ENCODE peak calls at places on chromosomes 5 and 9, in five cellular contexts. One of them, this sample, is unnamed.

GRCh38 chr5:154520861-154521453 is 42.9 kb upstream of the HAND1 start:
- DNase-seq in fibroblast of lung: peak; percentile 9
- DNase-seq in ovary: no peak
- DNase-seq in mammary epithelial cell: no peak
- DNase-seq in transverse colon: peak; percentile 24
- DNase-seq in this sample: no peak

GRCh38 chr5:141915881-141916336 is 7.8 kb upstream of the DELE1 start:
- DNase-seq in fibroblast of lung: no peak
- DNase-seq in ovary: no peak
- DNase-seq in mammary epithelial cell: no peak
- DNase-seq in transverse colon: peak; percentile 27
- DNase-seq in this sample: no peak

GRCh38 chr5:157459715-157460599 is at the start of gene NIPAL4:
- DNase-seq in fibroblast of lung: no peak
- DNase-seq in ovary: no peak
- DNase-seq in mammary epithelial cell: peak; percentile 14
- DNase-seq in transverse colon: peak; percentile 24
- DNase-seq in this sample: no peak

GRCh38 chr9:86069206-86069869 is 30.0 kb downstream of the GOLM1 start:
- DNase-seq in fibroblast of lung: no peak
- DNase-seq in ovary: no peak
- DNase-seq in mammary epithelial cell: no peak
- DNase-seq in transverse colon: no peak
- DNase-seq in this sample: no peak

GRCh38 chr9:32045513-32045912 is 338.9 kb upstream of the ACO1 start:
- DNase-seq in fibroblast of lung: no peak
- DNase-seq in ovary: no peak
- DNase-seq in mammary epithelial cell: no peak
- DNase-seq in transverse colon: no peak
- DNase-seq in this sample: no peak

GRCh38 chr5:73188764-73189521 is 15.9 kb downstream of the TMEM174 start:
- DNase-seq in fibroblast of lung: peak; percentile 19
- DNase-seq in ovary: no peak
- DNase-seq in mammary epithelial cell: no peak
- DNase-seq in transverse colon: no peak
- DNase-seq in this sample: no peak

GRCh38 chr5:101977729-101978345 is 318.2 kb downstream of the SLCO4C1 start:
- DNase-seq in fibroblast of lung: peak; percentile 56
- DNase-seq in ovary: no peak
- DNase-seq in mammary epithelial cell: peak; percentile 11
- DNase-seq in transverse colon: no peak
- DNase-seq in this sample: no peak

GRCh38 chr9:99104459-99105151 is at the start of gene TGFBR1:
- DNase-seq in fibroblast of lung: peak; percentile 86
- DNase-seq in ovary: peak; percentile 92
- DNase-seq in mammary epithelial cell: peak; percentile 89
- DNase-seq in transverse colon: peak; percentile 94
- DNase-seq in this sample: peak; percentile 86

GRCh38 chr5:96868603-96869371 is 7.5 kb upstream of the ERAP2 start:
- DNase-seq in fibroblast of lung: peak; percentile 86
- DNase-seq in ovary: no peak
- DNase-seq in mammary epithelial cell: peak; percentile 57
- DNase-seq in transverse colon: no peak
- DNase-seq in this sample: peak; percentile 46

GRCh38 chr5:95669985-95670384 is 12.8 kb downstream of the SPATA9 start:
- DNase-seq in fibroblast of lung: no peak
- DNase-seq in ovary: no peak
- DNase-seq in mammary epithelial cell: no peak
- DNase-seq in transverse colon: no peak
- DNase-seq in this sample: no peak

GRCh38 chr9:9730174-9730573 is 882.6 kb downstream of the PTPRD start:
- DNase-seq in fibroblast of lung: no peak
- DNase-seq in ovary: no peak
- DNase-seq in mammary epithelial cell: no peak
- DNase-seq in transverse colon: no peak
- DNase-seq in this sample: no peak

GRCh38 chr9:106403081-106403480 is 459.9 kb upstream of the ZNF462 start:
- DNase-seq in fibroblast of lung: no peak
- DNase-seq in ovary: no peak
- DNase-seq in mammary epithelial cell: peak; percentile 83
- DNase-seq in transverse colon: no peak
- DNase-seq in this sample: no peak

GRCh38 chr9:97386733-97387503 is 25.0 kb upstream of the TDRD7 start:
- DNase-seq in fibroblast of lung: peak; percentile 63
- DNase-seq in ovary: peak; percentile 51
- DNase-seq in mammary epithelial cell: peak; percentile 66
- DNase-seq in transverse colon: peak; percentile 78
- DNase-seq in this sample: peak; percentile 37

GRCh38 chr9:97563458-97564135 is 62.1 kb downstream of the TMOD1 start:
- DNase-seq in fibroblast of lung: peak; percentile 9
- DNase-seq in ovary: no peak
- DNase-seq in mammary epithelial cell: no peak
- DNase-seq in transverse colon: no peak
- DNase-seq in this sample: no peak

GRCh38 chr9:13535141-13535540 is 255.6 kb upstream of the MPDZ start:
- DNase-seq in fibroblast of lung: no peak
- DNase-seq in ovary: no peak
- DNase-seq in mammary epithelial cell: no peak
- DNase-seq in transverse colon: no peak
- DNase-seq in this sample: no peak

GRCh38 chr5:147479431-147479830 is 30.4 kb downstream of the DPYSL3 start:
- DNase-seq in fibroblast of lung: no peak
- DNase-seq in ovary: no peak
- DNase-seq in mammary epithelial cell: no peak
- DNase-seq in transverse colon: no peak
- DNase-seq in this sample: no peak

GRCh38 chr9:137083418-137084004 is 3.3 kb upstream of the MAN1B1 start:
- DNase-seq in fibroblast of lung: peak; percentile 97
- DNase-seq in ovary: peak; percentile 55
- DNase-seq in mammary epithelial cell: peak; percentile 97
- DNase-seq in transverse colon: peak; percentile 42
- DNase-seq in this sample: peak; percentile 59

GRCh38 chr9:37921546-37922300 is 17.8 kb upstream of the SLC25A51 start:
- DNase-seq in fibroblast of lung: no peak
- DNase-seq in ovary: no peak
- DNase-seq in mammary epithelial cell: peak; percentile 86
- DNase-seq in transverse colon: no peak
- DNase-seq in this sample: no peak

GRCh38 chr5:136212252-136212721 is 19.3 kb upstream of the SMIM32 start:
- DNase-seq in fibroblast of lung: peak; percentile 57
- DNase-seq in ovary: peak; percentile 64
- DNase-seq in mammary epithelial cell: no peak
- DNase-seq in transverse colon: peak; percentile 67
- DNase-seq in this sample: peak; percentile 58

GRCh38 chr9:38008168-38009034 is 60.6 kb downstream of the SHB start:
- DNase-seq in fibroblast of lung: peak; percentile 74
- DNase-seq in ovary: no peak
- DNase-seq in mammary epithelial cell: peak; percentile 91
- DNase-seq in transverse colon: peak; percentile 39
- DNase-seq in this sample: no peak

GRCh38 chr5:150082889-150083288 is 3.5 kb downstream of the CSF1R start:
- DNase-seq in fibroblast of lung: no peak
- DNase-seq in ovary: no peak
- DNase-seq in mammary epithelial cell: no peak
- DNase-seq in transverse colon: no peak
- DNase-seq in this sample: no peak

GRCh38 chr9:976805-977360 is 428 bp downstream of the DMRT3 start:
- DNase-seq in fibroblast of lung: no peak
- DNase-seq in ovary: no peak
- DNase-seq in mammary epithelial cell: peak; percentile 24
- DNase-seq in transverse colon: no peak
- DNase-seq in this sample: no peak

GRCh38 chr5:56414056-56414455 is 180.9 kb upstream of the ANKRD55 start:
- DNase-seq in fibroblast of lung: peak; percentile 5
- DNase-seq in ovary: no peak
- DNase-seq in mammary epithelial cell: no peak
- DNase-seq in transverse colon: no peak
- DNase-seq in this sample: no peak

GRCh38 chr5:6302684-6303083 is 75.7 kb downstream of the MED10 start:
- DNase-seq in fibroblast of lung: no peak
- DNase-seq in ovary: no peak
- DNase-seq in mammary epithelial cell: no peak
- DNase-seq in transverse colon: no peak
- DNase-seq in this sample: no peak

GRCh38 chr9:95049761-95050160 is 267.7 kb downstream of the FANCC start:
- DNase-seq in fibroblast of lung: peak; percentile 37
- DNase-seq in ovary: no peak
- DNase-seq in mammary epithelial cell: no peak
- DNase-seq in transverse colon: no peak
- DNase-seq in this sample: no peak

GRCh38 chr9:135908334-135909204 is 1.2 kb upstream of the CAMSAP1 start:
- DNase-seq in fibroblast of lung: no peak
- DNase-seq in ovary: peak; percentile 19
- DNase-seq in mammary epithelial cell: no peak
- DNase-seq in transverse colon: peak; percentile 8
- DNase-seq in this sample: no peak

GRCh38 chr9:134637696-134638502 is 3.7 kb upstream of the COL5A1 start:
- DNase-seq in fibroblast of lung: no peak
- DNase-seq in ovary: no peak
- DNase-seq in mammary epithelial cell: no peak
- DNase-seq in transverse colon: no peak
- DNase-seq in this sample: no peak

DNA sequence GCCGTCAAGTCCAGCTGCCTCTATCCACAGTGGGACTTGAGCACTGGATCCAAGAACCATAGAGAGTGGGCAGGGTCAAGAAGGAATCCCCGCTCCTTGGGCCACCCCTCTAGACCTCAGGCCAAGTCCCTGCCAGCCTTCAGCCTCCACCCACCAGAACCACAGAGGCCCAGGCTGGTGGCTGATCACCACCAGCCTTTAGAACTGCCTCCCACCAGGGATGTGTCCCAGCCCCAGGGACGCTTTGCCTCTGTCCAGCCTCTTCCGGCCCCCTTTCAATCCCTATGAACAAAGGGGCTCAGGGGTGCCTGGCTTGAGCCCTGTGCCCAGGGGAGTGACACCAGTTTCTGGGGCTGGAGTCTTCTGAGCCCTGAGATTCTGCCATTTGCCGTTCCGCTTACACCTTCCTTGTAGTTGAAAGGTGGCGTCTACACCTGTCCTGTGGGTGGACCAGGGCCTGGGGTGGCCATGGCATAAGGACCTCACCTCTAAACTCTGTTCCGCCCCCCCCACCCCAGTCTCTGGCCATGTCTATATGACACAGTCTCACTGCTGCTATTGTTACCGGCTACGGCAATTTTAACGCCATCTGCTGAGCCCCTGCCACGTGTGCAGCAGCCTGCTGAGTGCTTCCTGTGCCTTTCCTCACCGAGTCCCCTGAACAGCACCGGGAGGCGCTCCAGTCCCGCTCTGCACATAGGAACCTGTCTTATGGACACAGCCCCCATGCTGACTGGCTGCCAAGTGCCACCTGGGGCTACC is 35.7 kb upstream of the ORM1 start:
- DNase-seq in fibroblast of lung: no peak
- DNase-seq in ovary: peak; percentile 20
- DNase-seq in mammary epithelial cell: no peak
- DNase-seq in transverse colon: no peak
- DNase-seq in this sample: peak; percentile 5
- H3K4me1 ChIP-seq in fibroblast of lung: peaks cover 14% of the 10 kb centered on the region
- H3K4me1 ChIP-seq in ovary: peaks cover 8% of the 10 kb centered on the region
- H3K4me1 ChIP-seq in mammary epithelial cell: peaks cover 33% of the 10 kb centered on the region
- H3K4me1 ChIP-seq in transverse colon: no peaks in the 10 kb centered on the region
- H3K4me1 ChIP-seq in this sample: no peaks in the 10 kb centered on the region

GRCh38 chr9:132516301-132516700 is 66.1 kb upstream of the BARHL1 start:
- DNase-seq in fibroblast of lung: peak; percentile 45
- DNase-seq in ovary: no peak
- DNase-seq in mammary epithelial cell: no peak
- DNase-seq in transverse colon: no peak
- DNase-seq in this sample: no peak

GRCh38 chr9:132516911-132517310 is 65.5 kb upstream of the BARHL1 start:
- DNase-seq in fibroblast of lung: no peak
- DNase-seq in ovary: no peak
- DNase-seq in mammary epithelial cell: no peak
- DNase-seq in transverse colon: no peak
- DNase-seq in this sample: no peak

GRCh38 chr9:132518626-132519025 is 63.8 kb upstream of the BARHL1 start:
- DNase-seq in fibroblast of lung: no peak
- DNase-seq in ovary: no peak
- DNase-seq in mammary epithelial cell: no peak
- DNase-seq in transverse colon: no peak
- DNase-seq in this sample: no peak

GRCh38 chr9:132519033-132519432 is 63.4 kb upstream of the BARHL1 start:
- DNase-seq in fibroblast of lung: no peak
- DNase-seq in ovary: no peak
- DNase-seq in mammary epithelial cell: no peak
- DNase-seq in transverse colon: no peak
- DNase-seq in this sample: no peak

DNA sequence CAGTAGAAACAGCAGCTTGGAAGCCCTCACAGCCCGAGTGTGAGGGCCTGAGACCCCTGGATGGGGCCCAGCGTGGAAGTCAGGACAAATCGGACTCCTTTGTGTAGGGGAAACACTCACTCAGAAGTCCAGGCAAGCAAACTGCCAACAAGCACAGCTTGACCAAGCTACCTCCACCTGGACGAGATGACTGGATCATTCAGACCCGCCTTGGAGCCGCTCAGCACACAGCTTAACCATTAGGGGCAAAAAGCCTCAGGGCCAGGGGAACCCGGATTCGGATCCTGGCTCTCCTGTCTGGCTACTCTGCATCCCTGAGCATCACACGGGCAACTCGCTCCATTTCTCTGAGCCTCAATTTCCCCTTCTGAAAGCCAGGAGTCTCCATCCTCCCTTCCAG is 64.3 kb upstream of the BARHL1 start:
- DNase-seq in fibroblast of lung: no peak
- DNase-seq in ovary: no peak
- DNase-seq in mammary epithelial cell: no peak
- DNase-seq in transverse colon: no peak
- DNase-seq in this sample: no peak
- H3K36me3 ChIP-seq in fibroblast of lung: no peaks in the 10 kb centered on the region
- H3K36me3 ChIP-seq in ovary: no peaks in the 10 kb centered on the region
- H3K36me3 ChIP-seq in mammary epithelial cell: no peaks in the 10 kb centered on the region
- H3K36me3 ChIP-seq in transverse colon: no peaks in the 10 kb centered on the region
- H3K36me3 ChIP-seq in this sample: no peaks in the 10 kb centered on the region

GRCh38 chr9:80285325-80285724 is 713.6 kb downstream of the TLE4 start:
- DNase-seq in fibroblast of lung: peak; percentile 45
- DNase-seq in ovary: no peak
- DNase-seq in mammary epithelial cell: peak; percentile 13
- DNase-seq in transverse colon: no peak
- DNase-seq in this sample: peak; percentile 7
- TF ChIP-seq CTCF in fibroblast of lung: peak; percentile 32
- TF ChIP-seq CTCF in ovary: no peak
- TF ChIP-seq CTCF in mammary epithelial cell: peak; percentile 23
- TF ChIP-seq CTCF in transverse colon: no peak
- TF ChIP-seq CTCF in this sample: no peak

GRCh38 chr9:93107825-93108161 is 11.8 kb downstream of the CARD19 start:
- DNase-seq in fibroblast of lung: no peak
- DNase-seq in ovary: no peak
- DNase-seq in mammary epithelial cell: no peak
- DNase-seq in transverse colon: no peak
- DNase-seq in this sample: no peak
- H3K4me1 ChIP-seq in fibroblast of lung: no peaks in the 10 kb centered on the region
- H3K4me1 ChIP-seq in ovary: peaks cover 2% of the 10 kb centered on the region
- H3K4me1 ChIP-seq in mammary epithelial cell: peaks cover 18% of the 10 kb centered on the region
- H3K4me1 ChIP-seq in transverse colon: peaks cover 4% of the 10 kb centered on the region
- H3K4me1 ChIP-seq in this sample: peaks cover 4% of the 10 kb centered on the region

GRCh38 chr5:133075572-133076536 is 24.0 kb downstream of the HSPA4 start:
- DNase-seq in fibroblast of lung: no peak
- DNase-seq in ovary: no peak
- DNase-seq in mammary epithelial cell: no peak
- DNase-seq in transverse colon: no peak
- DNase-seq in this sample: no peak
- H3K36me3 ChIP-seq in fibroblast of lung: no peaks in the 10 kb centered on the region
- H3K36me3 ChIP-seq in ovary: no peaks in the 10 kb centered on the region
- H3K36me3 ChIP-seq in mammary epithelial cell: peaks cover 39% of the 10 kb centered on the region
- H3K36me3 ChIP-seq in transverse colon: no peaks in the 10 kb centered on the region
- H3K36me3 ChIP-seq in this sample: peaks cover 18% of the 10 kb centered on the region

GRCh38 chr5:140103154-140103553 is 10.8 kb upstream of the PURA start:
- DNase-seq in fibroblast of lung: no peak
- DNase-seq in ovary: no peak
- DNase-seq in mammary epithelial cell: no peak
- DNase-seq in transverse colon: no peak
- DNase-seq in this sample: no peak
- TF ChIP-seq CTCF in fibroblast of lung: no peak
- TF ChIP-seq CTCF in ovary: no peak
- TF ChIP-seq CTCF in mammary epithelial cell: no peak
- TF ChIP-seq CTCF in transverse colon: no peak
- TF ChIP-seq CTCF in this sample: no peak

This sample was measured in tibial nerve.